ENCODE peak calls at places on chromosomes 2 and 18, in five cellular contexts. X, A, K, Q and J are unnamed samples.

GRCh38 chr2:74259191-74259590 is 60.8 kb downstream of the MTHFD2 start:
- DNase-seq in X (no peak), A (no peak), K (no peak), Q (no peak), J (no peak)

GRCh38 chr2:240631561-240632290 is 6.4 kb downstream of the GPR35 start:
- DNase-seq in X (peak; percentile 51), A (no peak), K (no peak), Q (no peak), J (no peak)

GRCh38 chr2:98764499-98764898 is 33.6 kb upstream of the MGAT4A start:
- DNase-seq in X (no peak), A (no peak), K (no peak), Q (no peak), J (no peak)

GRCh38 chr2:171583566-171583965 is 61.3 kb downstream of the CYBRD1 start:
- DNase-seq in X (no peak), A (no peak), K (no peak), Q (no peak), J (no peak)

GRCh38 chr2:128752691-128753263 is 434.1 kb upstream of the HS6ST1 start:
- DNase-seq in X (no peak), A (no peak), K (no peak), Q (no peak), J (no peak)

GRCh38 chr2:112916145-112916571 is 5.2 kb downstream of the IL37 start:
- DNase-seq in X (no peak), A (no peak), K (no peak), Q (no peak), J (no peak)

GRCh38 chr18:27608742-27609141 is 423.6 kb upstream of the CHST9 start:
- DNase-seq in X (no peak), A (no peak), K (no peak), Q (no peak), J (no peak)

GRCh38 chr2:206086683-206087350 is 843 bp upstream of the INO80D start:
- DNase-seq in X (no peak), A (no peak), K (peak; percentile 25), Q (no peak), J (no peak)

GRCh38 chr2:164890533-164890932 is 48.9 kb upstream of the COBLL1 start:
- DNase-seq in X (no peak), A (no peak), K (no peak), Q (no peak), J (no peak)

GRCh38 chr2:5227062-5227699 is 465.0 kb upstream of the SOX11 start:
- DNase-seq in X (no peak), A (no peak), K (no peak), Q (no peak), J (no peak)
- H3K9me3 ChIP-seq in X (no peaks in the 10 kb centered on the region), A (peaks cover 1% of the 10 kb centered on the region), K (no peaks in the 10 kb centered on the region), Q (peaks cover 14% of the 10 kb centered on the region), J (no peaks in the 10 kb centered on the region)

DNA sequence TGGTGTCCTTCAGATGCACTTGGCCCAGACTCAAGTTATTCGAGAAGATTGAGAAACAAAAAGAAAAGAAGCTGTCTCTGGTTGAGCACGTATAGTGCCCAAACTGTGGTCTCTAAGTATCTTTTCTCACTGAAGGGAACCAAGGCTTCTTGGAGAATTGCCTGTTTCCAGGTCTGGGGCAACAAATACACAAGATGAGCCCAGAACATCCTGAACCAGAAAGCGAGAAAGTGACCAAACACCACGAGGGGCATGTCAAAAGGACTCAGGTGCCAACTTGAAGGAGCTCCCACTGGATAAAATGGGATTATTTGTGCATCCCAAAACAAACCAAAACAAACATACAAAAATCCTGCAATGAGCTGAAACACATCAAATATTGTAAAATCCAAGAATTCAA is 13.6 kb upstream of the ATOH8 start:
- DNase-seq in X (no peak), A (no peak), K (no peak), Q (no peak), J (no peak)
- H3K27ac ChIP-seq in X (no peak overlapping the region), A (no peak overlapping the region), K (no peak overlapping the region), Q (peak overlapping the region; percentile 97), J (peak overlapping the region; percentile 93)

GRCh38 chr2:131036269-131036668 is 57.0 kb downstream of the FAM168B start:
- DNase-seq in X (no peak), A (no peak), K (no peak), Q (no peak), J (no peak)
- TF ChIP-seq CTCF in X (no peak), A (no peak), K (no peak), Q (no peak), J (no peak)

DNA sequence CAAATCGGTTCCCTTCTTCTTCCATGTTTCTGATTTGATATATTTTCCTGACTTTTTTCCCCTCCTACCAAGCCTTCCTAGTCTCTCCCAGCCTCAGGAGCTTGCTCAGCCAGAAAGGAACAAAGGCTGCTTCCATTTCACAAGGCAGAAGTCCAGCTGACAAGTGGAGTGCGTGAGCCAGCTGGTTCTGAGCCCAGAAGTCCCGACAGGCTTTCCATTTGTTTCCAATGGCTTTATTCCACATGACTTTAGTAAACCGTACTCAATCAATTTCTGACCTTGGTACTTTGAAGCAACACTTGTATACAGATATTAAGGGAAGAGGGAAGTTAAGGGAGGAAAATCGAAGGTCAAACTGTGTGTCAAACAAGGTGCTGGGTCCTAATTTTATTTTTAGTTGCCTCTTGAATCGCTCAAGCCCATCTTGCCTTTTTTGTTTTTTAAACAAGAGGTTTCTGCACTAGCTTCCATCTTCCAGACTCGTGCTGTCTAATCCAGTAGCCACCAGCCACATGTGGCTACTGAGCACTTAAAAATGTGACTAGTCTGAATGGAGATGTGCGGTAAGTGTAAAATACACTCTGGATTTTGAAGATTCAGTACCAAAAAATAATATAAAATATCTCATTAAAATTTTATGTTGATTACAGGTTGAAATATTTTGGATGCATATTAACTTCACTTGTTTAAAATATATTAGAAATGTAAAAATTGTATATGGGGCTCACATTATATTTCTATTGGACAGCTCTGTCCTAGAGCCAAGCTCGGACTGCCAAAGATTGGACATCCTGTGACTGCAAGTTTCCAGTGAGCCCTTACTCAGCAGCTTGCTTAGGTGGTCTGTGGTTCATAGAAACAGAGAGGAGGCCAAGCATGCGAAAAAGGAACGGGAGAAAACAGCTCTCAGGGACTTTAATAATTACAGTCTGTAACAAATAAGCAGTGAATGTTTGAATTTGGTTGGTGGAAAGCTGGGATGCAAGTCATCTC is 36.0 kb downstream of the WIPF1 start:
- DNase-seq in X (peak; percentile 82), A (no peak), K (peak; percentile 47), Q (no peak), J (peak; percentile 82)
- H3K9me3 ChIP-seq in X (no peaks in the 10 kb centered on the region), A (no peaks in the 10 kb centered on the region), K (no peaks in the 10 kb centered on the region), Q (no peaks in the 10 kb centered on the region), J (no peaks in the 10 kb centered on the region)

DNA sequence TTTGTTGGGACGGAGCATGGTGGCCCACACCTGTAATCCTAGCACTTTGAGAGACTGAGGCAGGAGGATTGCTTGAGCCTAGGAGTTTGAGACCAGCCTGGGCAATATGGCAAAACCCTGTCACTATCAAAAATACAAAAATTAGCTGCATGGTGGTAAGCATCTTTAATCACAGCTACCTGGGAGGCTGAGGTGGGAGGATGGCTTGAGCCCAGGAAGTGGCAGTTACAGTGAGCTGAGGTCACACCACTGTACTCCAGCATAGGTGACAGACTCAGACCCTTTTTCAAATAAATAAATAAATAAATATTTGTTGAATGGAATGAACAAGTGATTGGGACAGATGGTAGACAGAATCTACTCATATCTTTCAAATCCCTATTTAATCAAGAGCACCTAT is 5.7 kb upstream of the ITPRIPL1 start:
- DNase-seq in X (no peak), A (no peak), K (no peak), Q (no peak), J (no peak)
- H3K27ac ChIP-seq in X (no peak overlapping the region), A (no peak overlapping the region), K (no peak overlapping the region), Q (no peak overlapping the region), J (no peak overlapping the region)

DNA sequence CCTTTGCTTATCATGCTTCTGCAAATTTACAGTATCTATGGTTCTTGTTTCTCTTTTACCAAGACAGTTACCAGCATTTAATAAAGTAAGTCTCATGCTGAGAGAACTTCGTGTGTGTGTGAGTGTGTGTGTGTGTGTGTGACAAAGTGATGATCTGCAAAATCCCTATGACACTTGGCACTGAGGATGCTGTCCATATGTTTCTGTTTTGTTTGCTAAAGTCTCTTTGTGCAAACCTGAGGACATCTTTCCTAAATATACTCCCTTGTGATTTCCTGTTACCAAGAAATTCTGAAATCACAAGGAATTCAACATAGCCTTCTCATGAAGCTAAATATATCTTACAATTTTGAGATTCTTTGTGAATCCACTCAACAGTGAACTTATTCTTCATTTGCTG is 1359.6 kb upstream of the NRXN1 start:
- DNase-seq in X (no peak), A (no peak), K (no peak), Q (no peak), J (no peak)
- TF ChIP-seq CTCF in X (no peak), A (no peak), K (no peak), Q (no peak), J (no peak)

DNA sequence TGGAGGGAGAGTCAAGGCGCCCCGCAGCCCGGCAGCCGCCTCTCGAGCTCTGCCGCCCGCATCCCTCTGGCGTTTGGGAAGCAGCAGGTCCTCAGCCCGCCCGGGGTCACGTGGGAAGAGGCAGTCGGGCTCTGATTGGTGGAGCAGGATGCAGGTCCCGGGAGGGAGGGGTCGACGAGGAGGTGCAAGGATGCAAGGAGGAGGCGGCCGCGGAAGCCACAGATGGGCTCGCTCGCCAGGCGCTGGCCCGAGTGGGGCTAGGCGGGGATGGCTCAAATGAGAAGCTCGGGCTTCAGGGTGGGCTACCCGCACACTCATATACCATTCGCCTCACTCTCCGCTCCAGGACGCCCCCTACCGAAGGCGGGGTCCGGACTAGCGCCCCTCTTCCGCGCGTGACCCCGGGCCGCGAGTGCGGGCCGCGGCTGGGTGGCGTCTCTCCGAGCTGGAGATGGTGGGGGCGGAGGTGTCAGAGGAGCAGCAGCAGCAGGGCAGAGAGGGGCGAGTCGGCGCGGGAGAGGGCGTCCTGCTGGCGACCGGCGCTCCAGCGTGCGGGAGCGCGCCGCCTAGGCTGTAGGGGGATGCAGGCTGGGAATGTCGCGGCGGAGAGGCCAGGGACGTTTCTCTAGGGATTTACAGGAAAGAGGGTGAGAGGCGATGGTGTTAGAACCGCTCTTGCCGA is at the start of gene TMEFF2:
- DNase-seq in X (peak; percentile 83), A (peak; percentile 0), K (peak; percentile 76), Q (peak; percentile 95), J (peak; percentile 29)
- H3K9me3 ChIP-seq in X (no peaks in the 10 kb centered on the region), A (no peaks in the 10 kb centered on the region), K (no peaks in the 10 kb centered on the region), Q (no peaks in the 10 kb centered on the region), J (no peaks in the 10 kb centered on the region)